ENCODE peak calls at places on chromosomes 2 and 18, in four cellular contexts. One of them, this sample, is unnamed.

GRCh38 chr2:217789003-217789735 is 213.6 kb downstream of the TNS1 start:
- DNase-seq in IMR-90: peak; percentile 64
- DNase-seq in PC-3: peak; percentile 78
- DNase-seq in mesendoderm: peak; percentile 78
- DNase-seq in this sample: peak; percentile 85

GRCh38 chr2:177188482-177189469 is 23.8 kb upstream of the HNRNPA3 start:
- DNase-seq in PC-3: no peak
- DNase-seq in IMR-90: no peak
- DNase-seq in mesendoderm: no peak
- DNase-seq in this sample: no peak

GRCh38 chr2:200756618-200757321 is 54.9 kb upstream of the BZW1 start:
- DNase-seq in mesendoderm: peak; percentile 32
- DNase-seq in PC-3: peak; percentile 93
- DNase-seq in IMR-90: peak; percentile 91
- DNase-seq in this sample: peak; percentile 73

GRCh38 chr2:53209679-53210473 is 557.7 kb upstream of the CHAC2 start:
- DNase-seq in PC-3: no peak
- DNase-seq in IMR-90: no peak
- DNase-seq in mesendoderm: no peak
- DNase-seq in this sample: no peak

GRCh38 chr2:85188852-85189251 is 55.7 kb downstream of the TCF7L1 start:
- DNase-seq in mesendoderm: no peak
- DNase-seq in PC-3: peak; percentile 21
- DNase-seq in IMR-90: no peak
- DNase-seq in this sample: no peak

GRCh38 chr2:134988994-134989605 is 58.1 kb downstream of the MAP3K19 start:
- DNase-seq in mesendoderm: peak; percentile 27
- DNase-seq in PC-3: peak; percentile 58
- DNase-seq in IMR-90: peak; percentile 50
- DNase-seq in this sample: peak; percentile 68

GRCh38 chr18:61824733-61825363 is 68.0 kb downstream of the RNF152 start:
- DNase-seq in PC-3: no peak
- DNase-seq in mesendoderm: peak; percentile 40
- DNase-seq in IMR-90: no peak
- DNase-seq in this sample: peak; percentile 38

GRCh38 chr2:210195066-210195852 is 24.1 kb upstream of the KANSL1L start:
- DNase-seq in mesendoderm: peak; percentile 34
- DNase-seq in IMR-90: peak; percentile 58
- DNase-seq in PC-3: peak; percentile 60
- DNase-seq in this sample: peak; percentile 83

GRCh38 chr18:66534110-66534509 is 69.8 kb downstream of the CDH19 start:
- DNase-seq in mesendoderm: no peak
- DNase-seq in IMR-90: no peak
- DNase-seq in PC-3: no peak
- DNase-seq in this sample: no peak

GRCh38 chr2:183105402-183106134 is 18.7 kb upstream of the NUP35 start:
- DNase-seq in IMR-90: peak; percentile 47
- DNase-seq in mesendoderm: peak; percentile 19
- DNase-seq in PC-3: peak; percentile 68
- DNase-seq in this sample: no peak

GRCh38 chr2:44237221-44237620 is 38.1 kb upstream of the SLC3A1 start:
- DNase-seq in mesendoderm: no peak
- DNase-seq in IMR-90: no peak
- DNase-seq in PC-3: no peak
- DNase-seq in this sample: no peak

GRCh38 chr2:28269019-28269784 is 123.5 kb upstream of the FOSL2 start:
- DNase-seq in IMR-90: peak; percentile 51
- DNase-seq in PC-3: peak; percentile 78
- DNase-seq in mesendoderm: peak; percentile 82
- DNase-seq in this sample: no peak

GRCh38 chr2:235084424-235084823 is 132.6 kb downstream of the SH3BP4 start:
- DNase-seq in IMR-90: no peak
- DNase-seq in PC-3: no peak
- DNase-seq in mesendoderm: no peak
- DNase-seq in this sample: no peak

GRCh38 chr2:162215162-162215561 is 28.1 kb downstream of the FAP start:
- DNase-seq in IMR-90: no peak
- DNase-seq in PC-3: no peak
- DNase-seq in mesendoderm: no peak
- DNase-seq in this sample: no peak

GRCh38 chr18:2846638-2847340 is at the start of gene EMILIN2:
- DNase-seq in mesendoderm: peak; percentile 93
- DNase-seq in PC-3: no peak
- DNase-seq in IMR-90: peak; percentile 14
- DNase-seq in this sample: peak; percentile 53

GRCh38 chr2:85397925-85398331 is 12.2 kb downstream of the CAPG start:
- DNase-seq in IMR-90: no peak
- DNase-seq in mesendoderm: no peak
- DNase-seq in PC-3: no peak
- DNase-seq in this sample: no peak

GRCh38 chr18:72161686-72162085 is 382.5 kb downstream of the CBLN2 start:
- DNase-seq in PC-3: no peak
- DNase-seq in mesendoderm: no peak
- DNase-seq in IMR-90: no peak
- DNase-seq in this sample: peak; percentile 25

GRCh38 chr2:197838036-197838435 is 33.6 kb downstream of the PLCL1 start:
- DNase-seq in PC-3: no peak
- DNase-seq in mesendoderm: no peak
- DNase-seq in IMR-90: peak; percentile 36
- DNase-seq in this sample: peak; percentile 59

GRCh38 chr18:36756262-36756661 is 72.5 kb downstream of the TPGS2 start:
- DNase-seq in IMR-90: peak; percentile 31
- DNase-seq in PC-3: no peak
- DNase-seq in mesendoderm: no peak
- DNase-seq in this sample: peak; percentile 78

GRCh38 chr2:102667072-102667471 is 47.7 kb downstream of the SLC9A2 start:
- DNase-seq in mesendoderm: no peak
- DNase-seq in PC-3: no peak
- DNase-seq in IMR-90: no peak
- DNase-seq in this sample: no peak

GRCh38 chr2:127007652-127008051 is 99.3 kb downstream of the BIN1 start:
- DNase-seq in PC-3: peak; percentile 75
- DNase-seq in IMR-90: peak; percentile 87
- DNase-seq in mesendoderm: no peak
- DNase-seq in this sample: peak; percentile 65

GRCh38 chr2:163640542-163641195 is 95.1 kb downstream of the FIGN start:
- DNase-seq in mesendoderm: no peak
- DNase-seq in PC-3: no peak
- DNase-seq in IMR-90: no peak
- DNase-seq in this sample: no peak

GRCh38 chr2:207903236-207903635 is 122.1 kb downstream of the PLEKHM3 start:
- DNase-seq in IMR-90: no peak
- DNase-seq in mesendoderm: no peak
- DNase-seq in PC-3: peak; percentile 14
- DNase-seq in this sample: no peak

GRCh38 chr2:120360307-120360855 is 14.4 kb downstream of the INHBB start:
- DNase-seq in mesendoderm: no peak
- DNase-seq in IMR-90: peak; percentile 55
- DNase-seq in PC-3: peak; percentile 27
- DNase-seq in this sample: peak; percentile 21

GRCh38 chr18:24220318-24220688 is 81.4 kb downstream of the CABYR start:
- DNase-seq in IMR-90: no peak
- DNase-seq in mesendoderm: peak; percentile 8
- DNase-seq in PC-3: no peak
- DNase-seq in this sample: no peak

GRCh38 chr2:37764108-37764507 is 92.7 kb upstream of the CDC42EP3 start:
- DNase-seq in IMR-90: no peak
- DNase-seq in PC-3: no peak
- DNase-seq in mesendoderm: no peak
- DNase-seq in this sample: no peak

GRCh38 chr2:57549642-57550102 is 496.9 kb upstream of the VRK2 start:
- DNase-seq in PC-3: peak; percentile 59
- DNase-seq in IMR-90: no peak
- DNase-seq in mesendoderm: peak; percentile 51
- DNase-seq in this sample: peak; percentile 45

GRCh38 chr2:171482877-171483276 is 39.4 kb upstream of the CYBRD1 start:
- DNase-seq in PC-3: no peak
- DNase-seq in IMR-90: peak; percentile 27
- DNase-seq in mesendoderm: peak; percentile 96
- DNase-seq in this sample: peak; percentile 13

GRCh38 chr2:205858781-205859478 is 176.6 kb downstream of the NRP2 start:
- DNase-seq in mesendoderm: peak; percentile 16
- DNase-seq in IMR-90: peak; percentile 11
- DNase-seq in PC-3: no peak
- DNase-seq in this sample: peak; percentile 55

GRCh38 chr2:70510213-70510820 is 43.3 kb downstream of the TGFA start:
- DNase-seq in PC-3: no peak
- DNase-seq in IMR-90: no peak
- DNase-seq in mesendoderm: no peak
- DNase-seq in this sample: no peak

GRCh38 chr2:11144724-11145079 is 10.6 kb upstream of the SLC66A3 start:
- DNase-seq in IMR-90: no peak
- DNase-seq in PC-3: no peak
- DNase-seq in mesendoderm: no peak
- DNase-seq in this sample: no peak

GRCh38 chr2:25365241-25365640 is 23.5 kb upstream of the DNMT3A start:
- DNase-seq in IMR-90: no peak
- DNase-seq in PC-3: peak; percentile 69
- DNase-seq in mesendoderm: peak; percentile 48
- DNase-seq in this sample: no peak

GRCh38 chr2:25363733-25364132 is 22.0 kb upstream of the DNMT3A start:
- DNase-seq in IMR-90: no peak
- DNase-seq in PC-3: no peak
- DNase-seq in mesendoderm: no peak
- DNase-seq in this sample: no peak

GRCh38 chr2:25361261-25362048 is 19.7 kb upstream of the DNMT3A start:
- DNase-seq in IMR-90: no peak
- DNase-seq in PC-3: no peak
- DNase-seq in mesendoderm: no peak
- DNase-seq in this sample: no peak

GRCh38 chr2:25362564-25363145 is 20.9 kb upstream of the DNMT3A start:
- DNase-seq in mesendoderm: no peak
- DNase-seq in IMR-90: no peak
- DNase-seq in PC-3: peak; percentile 23
- DNase-seq in this sample: no peak

DNA sequence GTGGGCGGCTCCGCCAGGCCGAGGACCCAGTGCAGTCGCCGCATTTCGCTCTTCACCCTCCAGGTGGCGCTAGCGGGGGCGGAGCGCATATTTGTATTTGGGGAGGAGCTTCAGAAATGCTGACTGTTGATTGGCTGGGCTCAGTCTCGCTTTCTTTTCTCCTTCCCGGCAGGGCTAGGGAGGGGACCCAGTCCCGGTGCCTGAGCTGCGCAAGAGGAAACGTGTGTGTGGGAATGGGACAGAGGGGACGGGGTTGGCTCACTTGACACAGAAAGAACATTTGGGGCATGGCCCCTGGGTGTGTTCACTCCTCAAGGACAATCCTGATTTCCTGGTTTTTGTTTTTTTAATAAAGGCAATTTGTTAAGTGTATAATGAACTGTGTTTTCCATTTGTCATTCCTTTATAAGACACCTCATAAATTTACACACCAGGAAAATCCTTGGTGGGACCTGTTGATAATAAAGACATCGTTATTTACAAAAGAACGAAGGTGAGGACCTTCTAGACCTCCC is 20.4 kb upstream of the DNMT3A start:
- DNase-seq in IMR-90: peak; percentile 88
- DNase-seq in PC-3: peak; percentile 95
- DNase-seq in mesendoderm: peak; percentile 97
- DNase-seq in this sample: peak; percentile 96
- H3K9ac ChIP-seq in IMR-90: peak overlapping the region; percentile 46
- H3K9ac ChIP-seq in PC-3: peak overlapping the region; percentile 38
- H3K9ac ChIP-seq in mesendoderm: no peak overlapping the region
- H3K9ac ChIP-seq in this sample: peak overlapping the region; percentile 54

DNA sequence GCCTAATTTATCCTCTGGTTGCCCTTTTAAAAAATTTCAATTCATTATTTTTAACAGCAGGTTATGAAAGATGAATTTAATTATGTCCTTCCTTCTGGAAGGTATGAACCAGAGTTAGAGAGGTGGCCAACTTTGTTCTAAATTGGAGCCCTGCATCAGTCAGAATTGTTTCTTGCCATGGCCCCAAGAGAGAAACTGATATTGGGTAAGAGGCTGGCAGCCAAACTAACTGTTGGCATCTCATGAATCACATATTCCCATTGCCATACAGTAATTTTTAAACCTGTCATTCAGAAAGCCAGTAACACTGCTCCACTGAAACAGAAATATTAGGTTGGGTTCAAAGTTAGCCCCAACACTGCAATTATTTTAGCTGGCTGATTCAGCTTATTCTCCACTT is 67.4 kb downstream of the SMAD2 start:
- DNase-seq in PC-3: no peak
- DNase-seq in IMR-90: no peak
- DNase-seq in mesendoderm: no peak
- DNase-seq in this sample: peak; percentile 29
- H3K4me3 ChIP-seq in PC-3: no peak overlapping the region
- H3K4me3 ChIP-seq in IMR-90: no peak overlapping the region
- H3K4me3 ChIP-seq in mesendoderm: no peak overlapping the region
- H3K4me3 ChIP-seq in this sample: no peak overlapping the region

DNA sequence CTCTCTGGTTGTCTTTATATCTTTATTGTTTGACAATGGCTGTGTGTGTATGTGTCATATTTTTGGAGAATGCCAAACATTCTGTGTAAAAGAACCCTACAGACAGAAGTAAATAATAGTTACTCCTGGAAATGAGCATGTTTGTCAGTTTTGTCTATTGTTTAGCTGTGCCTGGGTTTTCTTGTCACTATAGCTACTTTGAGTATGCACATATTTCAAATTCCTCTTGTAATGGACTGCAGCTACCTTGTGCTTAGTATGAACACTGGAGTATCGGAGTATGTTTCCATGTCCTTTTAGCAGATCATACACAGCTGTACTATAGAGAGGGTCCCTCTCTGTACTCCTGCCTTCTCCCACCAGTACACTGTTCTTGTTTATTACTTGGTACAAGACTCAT is 58.0 kb upstream of the DOCK10 start:
- DNase-seq in PC-3: peak; percentile 79
- DNase-seq in IMR-90: peak; percentile 34
- DNase-seq in mesendoderm: peak; percentile 15
- DNase-seq in this sample: peak; percentile 36
- H3K9ac ChIP-seq in PC-3: peak overlapping the region; percentile 72
- H3K9ac ChIP-seq in IMR-90: peak overlapping the region; percentile 83
- H3K9ac ChIP-seq in mesendoderm: no peak overlapping the region
- H3K9ac ChIP-seq in this sample: peak overlapping the region; percentile 64

DNA sequence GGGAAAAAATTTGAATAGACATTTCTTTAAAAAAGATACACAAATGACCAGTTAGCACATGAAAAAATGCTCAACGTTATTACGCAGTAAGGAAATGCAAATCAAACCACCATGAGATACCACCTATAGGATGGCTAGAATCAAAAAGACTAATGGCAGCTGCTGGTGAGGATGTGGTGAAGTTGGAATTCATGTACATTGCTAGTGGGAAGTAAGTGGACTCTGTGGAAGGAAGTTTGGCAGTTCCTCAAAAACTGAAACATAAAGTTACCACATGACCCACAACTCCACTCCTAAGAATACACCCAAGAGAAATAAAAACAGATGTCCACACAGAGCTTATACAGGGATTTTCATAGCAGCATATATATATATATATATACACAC is 51.2 kb downstream of the MBP start:
- DNase-seq in mesendoderm: no peak
- DNase-seq in IMR-90: peak; percentile 86
- DNase-seq in PC-3: no peak
- DNase-seq in this sample: peak; percentile 61
- H3K4me3 ChIP-seq in mesendoderm: no peak overlapping the region
- H3K4me3 ChIP-seq in IMR-90: no peak overlapping the region
- H3K4me3 ChIP-seq in PC-3: no peak overlapping the region
- H3K4me3 ChIP-seq in this sample: no peak overlapping the region

This sample was measured in adipocyte.